ENCODE peak calls at places on chromosome 10, in five cellular contexts. Z is CD4-positive, alpha-beta T cell; A is left ventricle myocardium inferior; Y is A549; H is heart right ventricle. J is an unnamed sample. For H3K9me3, the result is how much of the 10 kb centered on the place peaks cover.

GRCh38 chr10:73376679-73377078 is 18.0 kb upstream of the CFAP70 start:
- DNase-seq in Z (no peak), A (no peak), H (no peak), Y (no peak), J (no peak)

GRCh38 chr10:46231087-46231486 is 55.7 kb upstream of the ANTXRL start:
- DNase-seq in Y (no peak), H (peak), A (no peak), Z (no peak), J (no peak)

GRCh38 chr10:102200751-102201640 is 25.1 kb upstream of the ELOVL3 start:
- DNase-seq in Z (no peak), Y (no peak), H (no peak), A (no peak), J (no peak)

GRCh38 chr10:95334793-95335120 is 44.0 kb upstream of the PDLIM1 start:
- DNase-seq in Y (no peak), A (no peak), H (no peak), Z (no peak), J (no peak)

GRCh38 chr10:13942030-13942429 is 355.3 kb downstream of the PRPF18 start:
- DNase-seq in A (no peak), Z (no peak), Y (no peak), H (no peak), J (no peak)

GRCh38 chr10:11320809-11321520 is 290.5 kb downstream of the USP6NL start:
- DNase-seq in Y (no peak), Z (no peak), A (no peak), H (no peak), J (no peak)

GRCh38 chr10:29130190-29130673 is 158.6 kb upstream of the LYZL1 start:
- DNase-seq in Y (peak), A (no peak), H (no peak), Z (no peak), J (no peak)

GRCh38 chr10:14524692-14525091 is 194.0 kb upstream of the FRMD4A start:
- DNase-seq in A (no peak), H (no peak), Y (no peak), Z (no peak), J (no peak)

GRCh38 chr10:79243211-79244067 is 103.8 kb upstream of the PPIF start:
- DNase-seq in Z (peak), A (no peak), Y (no peak), H (peak), J (no peak)

GRCh38 chr10:93826355-93826754 is 67.4 kb upstream of the SLC35G1 start:
- DNase-seq in A (no peak), Z (no peak), H (no peak), Y (no peak), J (no peak)

GRCh38 chr10:22634606-22635467 is 79.5 kb downstream of the PIP4K2A start:
- DNase-seq in H (no peak), A (no peak), Z (no peak), Y (no peak), J (no peak)

GRCh38 chr10:26367771-26368170 is 70.4 kb upstream of the APBB1IP start:
- DNase-seq in A (no peak), Z (no peak), Y (peak), H (peak), J (peak)

GRCh38 chr10:16472828-16473227 is 36.0 kb downstream of the PTER start:
- DNase-seq in Z (no peak), A (no peak), Y (no peak), H (no peak), J (no peak)

GRCh38 chr10:1289591-1289990 is 233.4 kb downstream of the WDR37 start:
- DNase-seq in H (no peak), A (no peak), Z (no peak), Y (no peak), J (no peak)

GRCh38 chr10:73653701-73654100 is 2.1 kb downstream of the SYNPO2L start:
- DNase-seq in A (no peak), H (no peak), Y (peak), Z (no peak), J (no peak)

GRCh38 chr10:76033457-76034196 is 602.2 kb downstream of the LRMDA start:
- DNase-seq in Z (no peak), A (no peak), Y (peak), H (no peak), J (no peak)

DNA sequence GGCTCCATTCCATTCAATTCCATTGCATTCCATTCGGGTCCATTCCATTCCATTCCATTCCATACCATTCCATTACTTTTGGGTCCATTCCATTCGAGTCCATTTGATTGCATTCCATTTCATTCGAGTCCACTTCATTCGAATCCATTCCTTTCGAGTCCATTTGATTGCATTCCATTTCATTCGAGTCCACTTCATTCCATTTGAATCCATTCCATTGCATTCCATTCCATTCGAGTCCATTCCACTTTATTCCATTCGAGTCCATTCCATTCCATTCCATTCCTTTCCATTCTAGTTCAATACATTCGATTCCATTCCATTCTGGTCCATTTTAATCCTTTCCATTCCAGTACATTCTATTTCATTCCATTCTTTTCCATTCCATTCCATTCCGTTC is 334.0 kb downstream of the ZNF33B start:
- DNase-seq in Y (no peak), A (no peak), Z (no peak), H (no peak), J (no peak)
- H3K9me3 ChIP-seq in Y (under half), A (half or more), Z (half or more), H (half or more), J (under half)

GRCh38 chr10:71844084-71844483 is 7.0 kb downstream of the PSAP start:
- DNase-seq in H (no peak), Z (no peak), Y (no peak), A (no peak), J (no peak)
- H3K27ac ChIP-seq in H (peak), Z (no peak), Y (no peak), A (peak), J (no peak)

GRCh38 chr10:37314862-37315261 is 189.5 kb downstream of the ANKRD30A start:
- DNase-seq in Z (no peak), Y (peak), A (no peak), H (no peak), J (no peak)
- H3K9me3 ChIP-seq in Z (under half), Y (under half), A (under half), H (under half), J (under half)

GRCh38 chr10:128125416-128125943 is 743 bp downstream of the MKI67 start:
- DNase-seq in Y (peak), H (no peak), Z (no peak), A (no peak), J (peak)
- H3K27ac ChIP-seq in Y (peak), H (no peak), Z (no peak), A (no peak), J (no peak)

GRCh38 chr10:129865413-129865812 is 98.7 kb downstream of the EBF3 start:
- DNase-seq in Y (no peak), H (no peak), Z (no peak), A (no peak), J (no peak)
- H3K9me3 ChIP-seq in Y (under half), H (under half), Z (under half), A (under half), J (under half)

GRCh38 chr10:123069271-123069670 is 60.5 kb downstream of the ACADSB start:
- DNase-seq in Z (no peak), Y (no peak), H (no peak), A (no peak), J (no peak)
- H3K27ac ChIP-seq in Z (no peak), Y (no peak), H (no peak), A (no peak), J (no peak)